ENCODE peak calls at places on chromosomes 11 and 22, in seven cellular contexts. V is neural progenitor cell; L is stimulated activated CD4-positive, alpha-beta T cell treated with anti-CD3 and anti-CD28 coated beads, Interleukin-15, amount 100 ng/mL, for 24 hours; D is AML-193; P is NT2/D1; J is activated gamma-delta T cell treated with anti-CD3 and anti-CD28 coated beads, Interleukin-2, amount 50 U/mL, for 16 hours; Y is GM12878. H is an unnamed sample.

GRCh38 chr22:31829505-31829904 is 75.7 kb downstream of the DEPDC5 start:
- DNase-seq in V (no peak), L (peak), D (no peak), P (no peak), J (peak), Y (peak), H (no peak)

GRCh38 chr11:84655729-84656128 is 971.4 kb downstream of the DLG2 start:
- DNase-seq in V (no peak), L (no peak), D (no peak), P (peak), J (no peak), Y (no peak), H (no peak)

GRCh38 chr11:86442827-86443226 is 68.1 kb downstream of the CCDC81 start:
- DNase-seq in V (no peak), L (no peak), D (no peak), P (no peak), J (no peak), Y (no peak), H (no peak)

GRCh38 chr11:70026726-70027125 is 51.4 kb upstream of the ANO1 start:
- DNase-seq in V (no peak), L (no peak), D (no peak), P (no peak), J (no peak), Y (no peak), H (no peak)

GRCh38 chr11:68113986-68114385 is 7.2 kb downstream of the CHKA start:
- DNase-seq in V (no peak), L (no peak), D (no peak), P (no peak), J (no peak), Y (no peak), H (no peak)

GRCh38 chr22:23751441-23751996 is 607 bp upstream of the ZNF70 start:
- DNase-seq in V (peak), L (no peak), D (no peak), P (no peak), J (no peak), Y (no peak), H (peak)

GRCh38 chr22:41976070-41976901 is 7.0 kb downstream of the SEPTIN3 start:
- DNase-seq in V (peak), L (peak), D (peak), P (no peak), J (no peak), Y (no peak), H (no peak)

GRCh38 chr11:70016666-70017347 is 61.3 kb upstream of the ANO1 start:
- DNase-seq in V (no peak), L (no peak), D (no peak), P (no peak), J (no peak), Y (no peak), H (no peak)

GRCh38 chr11:72154816-72155215 is 19.3 kb downstream of the FOLR3 start:
- DNase-seq in V (no peak), L (no peak), D (no peak), P (no peak), J (no peak), Y (no peak), H (no peak)

GRCh38 chr11:1748467-1749019 is 1.9 kb downstream of the IFITM10 start:
- DNase-seq in V (no peak), L (no peak), D (no peak), P (no peak), J (no peak), Y (no peak), H (no peak)

GRCh38 chr11:24755260-24755839 is 258.5 kb downstream of the LUZP2 start:
- DNase-seq in V (no peak), L (no peak), D (no peak), P (no peak), J (no peak), Y (no peak), H (no peak)

GRCh38 chr11:34659096-34659733 is 38.3 kb downstream of the EHF start:
- DNase-seq in V (no peak), L (no peak), D (no peak), P (no peak), J (no peak), Y (no peak), H (no peak)

GRCh38 chr22:38077096-38077495 is 6.9 kb downstream of the SLC16A8 start:
- DNase-seq in V (no peak), L (no peak), D (no peak), P (no peak), J (no peak), Y (no peak), H (no peak)

H was measured in mesendoderm.